ENCODE peak calls at places on chromosomes 12 and 14, in four cellular contexts. G, A, T and F are unnamed samples. For H3K9me3, the result is how much of the 10 kb centered on the place peaks cover.

GRCh38 chr12:622420-622819 is 40.8 kb downstream of the NINJ2 start:
- DNase-seq in G (peak), T (no peak), A (no peak), F (no peak)

GRCh38 chr12:5094550-5094949 is 50.9 kb downstream of the KCNA5 start:
- DNase-seq in T (no peak), A (no peak), G (no peak), F (no peak)

GRCh38 chr12:123104809-123105208 is 46.1 kb downstream of the PITPNM2 start:
- DNase-seq in T (no peak), G (no peak), A (no peak), F (no peak)

GRCh38 chr14:78697341-78697740 is 527.2 kb downstream of the NRXN3 start:
- DNase-seq in G (peak), T (no peak), A (no peak), F (peak)

GRCh38 chr12:23084236-23084995 is 459.4 kb downstream of the ETNK1 start:
- DNase-seq in T (no peak), A (no peak), G (peak), F (peak)

GRCh38 chr14:100438678-100439592 is 115.8 kb downstream of the SLC25A47 start:
- DNase-seq in A (no peak), G (peak), T (peak), F (peak)

GRCh38 chr12:40168868-40169267 is 55.9 kb upstream of the LRRK2 start:
- DNase-seq in A (no peak), G (no peak), T (no peak), F (no peak)

GRCh38 chr12:12474471-12474928 is 88.2 kb downstream of the DUSP16 start:
- DNase-seq in A (no peak), G (no peak), T (no peak), F (no peak)

GRCh38 chr12:84079621-84080020 is 833.0 kb downstream of the SLC6A15 start:
- DNase-seq in T (no peak), G (no peak), A (no peak), F (no peak)

GRCh38 chr12:47734725-47735480 is 9.6 kb upstream of the ENDOU start:
- DNase-seq in A (no peak), T (no peak), G (no peak), F (peak)

GRCh38 chr12:27289414-27289813 is 43.2 kb upstream of the BMAL2 start:
- DNase-seq in T (no peak), A (no peak), G (no peak), F (no peak)

GRCh38 chr14:35229495-35230089 is 62.6 kb upstream of the PSMA6 start:
- DNase-seq in T (no peak), A (no peak), G (peak), F (no peak)

GRCh38 chr12:50786498-50787231 is 22.8 kb downstream of the ATF1 start:
- DNase-seq in A (no peak), T (no peak), G (peak), F (peak)

GRCh38 chr14:98226411-98226810 is 1045.6 kb downstream of the BCL11B start:
- DNase-seq in A (no peak), G (no peak), T (no peak), F (no peak)

GRCh38 chr14:103188691-103189480 is 65.6 kb downstream of the TNFAIP2 start:
- DNase-seq in G (peak), A (no peak), T (no peak), F (no peak)

GRCh38 chr12:4080213-4080612 is 193.3 kb upstream of the CCND2 start:
- DNase-seq in G (no peak), A (no peak), T (no peak), F (no peak)

GRCh38 chr12:4086481-4086880 is 187.1 kb upstream of the CCND2 start:
- DNase-seq in T (no peak), G (no peak), A (no peak), F (no peak)

GRCh38 chr12:4084631-4085030 is 188.9 kb upstream of the CCND2 start:
- DNase-seq in A (no peak), T (no peak), G (no peak), F (no peak)

GRCh38 chr12:4082809-4083447 is 190.6 kb upstream of the CCND2 start:
- DNase-seq in T (no peak), A (no peak), G (no peak), F (no peak)
- TF ChIP-seq CTCF in T (no peak), A (no peak), G (no peak), F (no peak)

GRCh38 chr12:34291426-34291901 is 269.2 kb downstream of the ALG10 start:
- DNase-seq in T (peak), A (no peak), G (no peak), F (no peak)
- H3K9me3 ChIP-seq in T (under half), A (under half), G (under half), F (under half)

GRCh38 chr12:25377475-25378179 is 126.9 kb upstream of the KRAS start:
- DNase-seq in A (no peak), T (no peak), G (no peak), F (no peak)
- TF ChIP-seq CTCF in A (no peak), T (no peak), G (no peak), F (no peak)

DNA sequence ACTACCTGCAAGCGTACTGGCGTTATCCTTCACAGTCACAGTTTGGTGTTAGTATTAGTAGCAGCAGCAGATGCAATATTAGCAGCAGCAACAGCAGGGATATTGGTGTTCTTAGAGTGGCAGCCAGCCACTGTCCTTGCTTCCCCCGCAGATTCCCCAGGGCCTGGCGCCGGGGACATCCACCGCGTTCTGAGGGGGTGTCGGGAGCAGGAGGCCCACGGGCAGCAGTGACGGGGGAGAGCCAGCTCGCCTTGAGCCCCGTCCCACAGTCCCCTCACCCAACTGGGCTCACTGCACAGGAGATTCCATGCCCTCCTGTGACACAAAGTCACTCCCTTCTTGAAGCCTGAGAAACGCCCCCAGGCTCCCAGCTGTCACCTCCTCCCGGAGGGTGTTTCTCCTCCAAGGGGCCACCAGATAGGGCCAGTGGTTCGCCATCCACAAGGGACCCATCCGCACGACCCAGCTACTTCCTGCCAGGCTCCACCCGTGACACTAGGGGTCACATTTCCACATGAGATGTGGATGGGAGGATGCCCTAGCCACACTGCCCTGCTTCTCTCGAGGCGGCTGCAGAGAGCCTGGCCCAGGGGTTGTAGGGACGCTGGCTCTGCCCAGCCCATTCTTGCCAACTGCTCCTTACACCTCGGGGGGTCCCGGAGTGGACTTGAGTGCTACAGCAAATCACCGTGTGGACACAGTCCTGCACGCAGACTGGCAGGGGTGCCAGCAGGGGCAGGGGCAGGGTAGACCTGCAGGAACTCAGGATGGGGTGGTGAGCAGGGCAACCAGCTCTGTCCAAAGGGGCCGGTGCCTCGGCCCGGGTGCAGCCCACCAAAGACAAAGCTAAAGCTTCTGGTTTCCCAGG is 123.2 kb downstream of the PIWIL1 start:
- DNase-seq in G (no peak), T (no peak), A (no peak), F (no peak)
- H3K9me3 ChIP-seq in G (under half), T (under half), A (under half), F (under half)

DNA sequence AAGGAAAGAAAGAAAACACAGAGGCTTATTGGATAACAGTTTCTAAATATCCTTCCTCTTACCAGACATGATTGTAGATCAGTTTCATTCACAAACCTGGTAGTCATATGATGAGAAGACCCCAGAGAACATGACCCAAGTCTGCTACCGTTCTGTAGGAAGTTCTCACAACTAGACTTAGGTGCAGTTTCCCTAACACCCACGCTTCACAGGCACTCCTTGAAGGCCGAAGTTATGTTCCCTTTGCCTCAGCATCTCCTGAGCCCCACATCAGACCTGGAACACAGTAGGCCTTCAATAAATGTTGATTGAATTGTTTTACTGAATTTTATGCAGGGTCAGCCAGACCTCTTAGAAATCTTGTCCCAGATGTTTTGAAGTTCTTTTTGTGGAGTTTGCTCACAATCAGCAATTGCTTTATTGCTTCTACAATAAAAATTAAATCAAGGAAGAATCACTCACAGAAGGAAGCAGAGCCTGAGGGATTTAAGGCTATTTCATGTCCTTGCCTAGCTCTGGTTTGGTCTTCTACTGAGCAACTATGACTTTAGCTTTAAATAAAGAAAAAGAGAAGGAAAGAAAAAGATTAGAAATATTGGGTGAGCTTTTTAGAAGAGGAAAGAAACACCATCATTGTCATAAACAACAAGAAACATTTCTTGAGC is 138.6 kb upstream of the MDM1 start:
- DNase-seq in G (no peak), T (no peak), A (no peak), F (no peak)
- TF ChIP-seq CTCF in G (no peak), T (no peak), A (no peak), F (no peak)